ENCODE peak calls at places on chromosomes 12 and 14, in six cellular contexts. J, G, O, D, A and B are unnamed samples.

GRCh38 chr12:29164477-29165163 is 15.5 kb downstream of the FAR2 start:
- DNase-seq in J (no peak), G (peak), O (no peak), D (no peak), A (no peak), B (no peak)

GRCh38 chr12:105949391-105949790 is 189.4 kb downstream of the NUAK1 start:
- DNase-seq in J (no peak), G (no peak), O (no peak), D (no peak), A (no peak), B (no peak)

GRCh38 chr14:105484069-105484996 is 2.4 kb upstream of the CRIP1 start:
- DNase-seq in J (no peak), G (no peak), O (peak), D (no peak), A (peak), B (no peak)

GRCh38 chr14:88660056-88660455 is 97.2 kb downstream of the ZC3H14 start:
- DNase-seq in J (no peak), G (no peak), O (no peak), D (no peak), A (no peak), B (no peak)

GRCh38 chr12:6059860-6060565 is 64.5 kb downstream of the VWF start:
- DNase-seq in J (no peak), G (no peak), O (no peak), D (no peak), A (no peak), B (no peak)

GRCh38 chr14:61368061-61368710 is 46.8 kb downstream of the PRKCH start:
- DNase-seq in J (no peak), G (no peak), O (no peak), D (no peak), A (no peak), B (no peak)

GRCh38 chr12:30828686-30829085 is 73.9 kb upstream of the CAPRIN2 start:
- DNase-seq in J (no peak), G (no peak), O (no peak), D (no peak), A (no peak), B (no peak)

GRCh38 chr12:15116073-15116472 is 105.1 kb downstream of the RERG start:
- DNase-seq in J (no peak), G (no peak), O (no peak), D (no peak), A (no peak), B (no peak)

GRCh38 chr12:78406776-78407335 is 457.7 kb upstream of the SYT1 start:
- DNase-seq in J (no peak), G (peak), O (no peak), D (no peak), A (no peak), B (no peak)

GRCh38 chr14:90743826-90744225 is 72.4 kb downstream of the TTC7B start:
- DNase-seq in J (no peak), G (no peak), O (no peak), D (no peak), A (no peak), B (no peak)

GRCh38 chr12:38162708-38163441 is 153.7 kb upstream of the ALG10B start:
- DNase-seq in J (no peak), G (no peak), O (no peak), D (no peak), A (no peak), B (no peak)

GRCh38 chr12:11202811-11203210 is 16.1 kb upstream of the TAS2R42 start:
- DNase-seq in J (no peak), G (no peak), O (no peak), D (no peak), A (no peak), B (no peak)

GRCh38 chr12:55685671-55686070 is 22.0 kb downstream of the ITGA7 start:
- DNase-seq in J (no peak), G (no peak), O (no peak), D (no peak), A (no peak), B (no peak)

GRCh38 chr14:20632448-20632830 is 9.1 kb downstream of the OR6S1 start:
- DNase-seq in J (peak), G (no peak), O (no peak), D (no peak), A (no peak), B (no peak)

GRCh38 chr14:22434030-22434429 is 155.0 kb downstream of the DAD1 start:
- DNase-seq in J (no peak), G (peak), O (no peak), D (no peak), A (no peak), B (no peak)

GRCh38 chr14:74459289-74459946 is 33.4 kb upstream of the SYNDIG1L start:
- DNase-seq in J (peak), G (peak), O (peak), D (no peak), A (peak), B (no peak)

GRCh38 chr12:111387747-111388365 is 17.9 kb upstream of the SH2B3 start:
- DNase-seq in J (no peak), G (no peak), O (no peak), D (no peak), A (no peak), B (no peak)

GRCh38 chr14:52922656-52923055 is 28.2 kb downstream of the FERMT2 start:
- DNase-seq in J (no peak), G (no peak), O (no peak), D (no peak), A (no peak), B (no peak)

GRCh38 chr14:80567905-80568512 is 356.7 kb upstream of the DIO2 start:
- DNase-seq in J (no peak), G (no peak), O (no peak), D (no peak), A (no peak), B (no peak)

GRCh38 chr12:132190012-132190755 is 45.9 kb downstream of the NOC4L start:
- DNase-seq in J (peak), G (no peak), O (no peak), D (no peak), A (peak), B (no peak)